ENCODE peak calls at places on chromosomes 3 and 15, in five cellular contexts. R is GM23248, Q is GM23338, V is GM12878, S is K562. N is an unnamed sample.

GRCh38 chr3:65503776-65504175 is 534.9 kb downstream of the MAGI1 start:
- DNase-seq in R (no peak), Q (no peak), V (no peak), S (no peak), N (no peak)

GRCh38 chr3:35665390-35666055 is 26.2 kb downstream of the ARPP21 start:
- DNase-seq in R (no peak), Q (no peak), V (no peak), S (no peak), N (peak; percentile 36)

GRCh38 chr3:184448321-184449160 is 68.7 kb downstream of the CHRD start:
- DNase-seq in R (peak; percentile 72), Q (no peak), V (no peak), S (no peak), N (no peak)

GRCh38 chr3:104606812-104607211 is 759.9 kb upstream of the ALCAM start:
- DNase-seq in R (no peak), Q (no peak), V (no peak), S (no peak), N (peak; percentile 5)

GRCh38 chr3:132004571-132004970 is 30.2 kb downstream of the CPNE4 start:
- DNase-seq in R (peak; percentile 84), Q (no peak), V (no peak), S (no peak), N (no peak)

GRCh38 chr3:49519266-49519665 is 35.0 kb upstream of the BSN start:
- DNase-seq in R (no peak), Q (no peak), V (no peak), S (no peak), N (no peak)

GRCh38 chr15:67185051-67185450 is 69.4 kb downstream of the AAGAB start:
- DNase-seq in R (no peak), Q (no peak), V (no peak), S (no peak), N (no peak)

GRCh38 chr15:67997996-67998395 is 56.1 kb upstream of the PIAS1 start:
- DNase-seq in R (peak; percentile 46), Q (no peak), V (no peak), S (no peak), N (no peak)

DNA sequence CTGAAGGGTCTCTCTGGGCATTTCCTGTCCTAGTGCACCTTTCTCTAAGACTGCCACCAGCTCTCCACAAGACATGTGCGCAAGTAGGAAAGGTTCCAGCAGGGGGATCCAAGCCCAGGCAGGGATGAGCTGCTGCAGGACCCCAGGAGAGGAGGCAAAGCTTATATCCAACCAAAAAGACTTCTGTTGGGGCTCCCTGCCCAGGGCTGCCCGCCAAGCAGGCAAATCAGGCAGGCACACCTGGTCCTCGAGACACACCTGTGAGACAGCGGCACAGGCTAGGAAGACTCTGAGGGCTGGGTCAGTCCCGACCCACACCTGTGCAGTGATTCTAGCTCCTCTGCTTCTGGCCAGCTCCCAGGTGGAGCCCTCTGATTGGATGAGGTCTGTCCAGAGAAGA is 80.6 kb downstream of the MYLK start:
- DNase-seq in R (no peak), Q (peak; percentile 64), V (no peak), S (no peak), N (no peak)
- H3K36me3 ChIP-seq in R (peaks cover 15% of the 10 kb centered on the region), Q (no peaks in the 10 kb centered on the region), V (no peaks in the 10 kb centered on the region), S (no peaks in the 10 kb centered on the region), N (no peaks in the 10 kb centered on the region)

GRCh38 chr3:111112913-111113312 is 41.3 kb downstream of the NECTIN3 start:
- DNase-seq in R (peak; percentile 30), Q (no peak), V (no peak), S (no peak), N (no peak)
- H4K20me1 ChIP-seq in R (peaks cover 10% of the 10 kb centered on the region), Q (no peaks in the 10 kb centered on the region), V (no peaks in the 10 kb centered on the region), S (no peaks in the 10 kb centered on the region), N (peaks cover 5% of the 10 kb centered on the region)

GRCh38 chr3:89375451-89375850 is 268.0 kb downstream of the EPHA3 start:
- DNase-seq in R (no peak), Q (no peak), V (no peak), S (no peak), N (no peak)

GRCh38 chr3:89380006-89380405 is 272.6 kb downstream of the EPHA3 start:
- DNase-seq in R (peak; percentile 76), Q (no peak), V (no peak), S (no peak), N (no peak)
- H2AFZ ChIP-seq in R (no peak overlapping the region), Q (no peak overlapping the region), V (no peak overlapping the region), S (no peak overlapping the region), N (no peak overlapping the region)

GRCh38 chr3:47411696-47412452 is 31.1 kb downstream of the PTPN23 start:
- DNase-seq in R (no peak), Q (no peak), V (no peak), S (no peak), N (no peak)

GRCh38 chr3:47410801-47411646 is 30.2 kb downstream of the PTPN23 start:
- DNase-seq in R (no peak), Q (no peak), V (no peak), S (no peak), N (no peak)

GRCh38 chr3:47409688-47410416 is 29.0 kb downstream of the PTPN23 start:
- DNase-seq in R (no peak), Q (no peak), V (no peak), S (no peak), N (no peak)

GRCh38 chr3:47409284-47409683 is 28.5 kb downstream of the PTPN23 start:
- DNase-seq in R (no peak), Q (no peak), V (no peak), S (no peak), N (no peak)

GRCh38 chr3:47410417-47410720 is 29.5 kb downstream of the PTPN23 start:
- DNase-seq in R (no peak), Q (no peak), V (no peak), S (no peak), N (no peak)
- H3K36me3 ChIP-seq in R (no peaks in the 10 kb centered on the region), Q (no peaks in the 10 kb centered on the region), V (peaks cover 68% of the 10 kb centered on the region), S (peaks cover 95% of the 10 kb centered on the region), N (peaks cover 94% of the 10 kb centered on the region)

GRCh38 chr3:12932347-12932746 is 91.0 kb upstream of the RPL32 start:
- DNase-seq in R (no peak), Q (no peak), V (no peak), S (no peak), N (no peak)

GRCh38 chr3:12931273-12931905 is 90.0 kb upstream of the RPL32 start:
- DNase-seq in R (no peak), Q (peak; percentile 14), V (no peak), S (peak; percentile 53), N (no peak)

GRCh38 chr3:12934431-12934830 is 93.1 kb upstream of the RPL32 start:
- DNase-seq in R (peak; percentile 53), Q (no peak), V (no peak), S (no peak), N (no peak)

GRCh38 chr3:12933901-12934300 is 92.5 kb upstream of the RPL32 start:
- DNase-seq in R (no peak), Q (no peak), V (no peak), S (no peak), N (no peak)

GRCh38 chr3:12932754-12933153 is 91.4 kb upstream of the RPL32 start:
- DNase-seq in R (no peak), Q (no peak), V (no peak), S (no peak), N (no peak)
- H4K20me1 ChIP-seq in R (peaks cover 3% of the 10 kb centered on the region), Q (no peaks in the 10 kb centered on the region), V (peaks cover 2% of the 10 kb centered on the region), S (peaks cover 20% of the 10 kb centered on the region), N (peaks cover 33% of the 10 kb centered on the region)